ENCODE peak calls at places on chromosome 20, in four cellular contexts. W is HepG2, B is Panc1, Q is HCT116. T is an unnamed sample.

GRCh38 chr20:46348231-46348803 is 40.0 kb upstream of the CDH22 start:
- DNase-seq in Q (no peak), W (no peak), B (no peak), T (peak)

GRCh38 chr20:54220722-54221121 is 12.8 kb downstream of the PFDN4 start:
- DNase-seq in Q (no peak), W (no peak), B (no peak), T (no peak)

GRCh38 chr20:25269057-25269832 is 21.4 kb downstream of the PYGB start:
- DNase-seq in Q (no peak), W (no peak), B (no peak), T (no peak)

GRCh38 chr20:61417221-61417941 is 165.3 kb downstream of the CDH4 start:
- DNase-seq in W (no peak), Q (no peak), B (no peak), T (no peak)

GRCh38 chr20:59829415-59830106 is 103.9 kb downstream of the SYCP2 start:
- DNase-seq in B (no peak), W (no peak), Q (no peak), T (no peak)

GRCh38 chr20:45450097-45450818 is 19.3 kb upstream of the WFDC2 start:
- DNase-seq in W (peak), Q (peak), B (peak), T (peak)

GRCh38 chr20:17571967-17572638 is 2.2 kb downstream of the DSTN start:
- DNase-seq in W (no peak), B (no peak), Q (no peak), T (no peak)

GRCh38 chr20:41175201-41175651 is 37.9 kb downstream of the PLCG1 start:
- DNase-seq in Q (no peak), B (no peak), W (no peak), T (no peak)

GRCh38 chr20:63915471-63915870 is 20.5 kb downstream of the DNAJC5 start:
- DNase-seq in Q (no peak), B (no peak), W (no peak), T (no peak)

DNA sequence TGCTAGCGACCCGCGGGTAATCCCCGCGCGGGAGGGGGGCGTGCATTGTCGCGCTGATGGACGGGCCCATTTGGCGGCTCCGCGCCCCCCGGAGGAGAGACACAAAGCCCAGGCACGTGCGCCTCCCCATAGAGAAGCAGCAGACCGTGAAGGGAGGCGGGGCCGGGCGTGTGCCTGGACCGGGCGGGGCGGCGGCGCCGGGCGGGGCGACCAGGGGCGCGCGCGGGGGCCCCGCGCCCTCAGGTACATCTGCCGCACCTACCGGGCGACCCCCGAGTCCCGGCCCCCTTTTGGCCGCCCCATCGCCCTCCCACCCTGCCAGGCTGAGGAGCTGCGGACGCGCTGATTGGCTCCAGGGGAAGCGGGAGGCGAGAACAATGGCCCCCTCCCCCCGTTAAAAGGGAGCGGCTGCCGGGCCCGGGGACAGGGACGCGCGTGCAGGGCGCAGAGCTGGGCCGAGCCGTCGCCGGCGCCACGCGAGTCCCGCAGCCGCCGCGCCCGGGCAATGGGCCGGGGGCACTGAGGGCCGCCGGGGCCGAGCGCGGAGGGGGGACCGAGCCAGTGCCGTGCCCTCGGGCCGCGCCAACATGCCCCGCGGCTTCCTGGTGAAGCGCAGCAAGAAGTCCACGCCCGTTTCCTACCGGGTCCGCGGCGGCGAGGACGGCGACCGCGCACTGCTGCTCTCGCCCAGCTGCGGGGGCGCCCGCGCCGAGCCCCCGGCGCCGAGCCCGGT is at the start of gene INSM1:
- DNase-seq in B (no peak), W (no peak), Q (no peak), T (no peak)
- TF ChIP-seq TCF7L2 in B (no peak), W (no peak), Q (no peak), T (no peak)

DNA sequence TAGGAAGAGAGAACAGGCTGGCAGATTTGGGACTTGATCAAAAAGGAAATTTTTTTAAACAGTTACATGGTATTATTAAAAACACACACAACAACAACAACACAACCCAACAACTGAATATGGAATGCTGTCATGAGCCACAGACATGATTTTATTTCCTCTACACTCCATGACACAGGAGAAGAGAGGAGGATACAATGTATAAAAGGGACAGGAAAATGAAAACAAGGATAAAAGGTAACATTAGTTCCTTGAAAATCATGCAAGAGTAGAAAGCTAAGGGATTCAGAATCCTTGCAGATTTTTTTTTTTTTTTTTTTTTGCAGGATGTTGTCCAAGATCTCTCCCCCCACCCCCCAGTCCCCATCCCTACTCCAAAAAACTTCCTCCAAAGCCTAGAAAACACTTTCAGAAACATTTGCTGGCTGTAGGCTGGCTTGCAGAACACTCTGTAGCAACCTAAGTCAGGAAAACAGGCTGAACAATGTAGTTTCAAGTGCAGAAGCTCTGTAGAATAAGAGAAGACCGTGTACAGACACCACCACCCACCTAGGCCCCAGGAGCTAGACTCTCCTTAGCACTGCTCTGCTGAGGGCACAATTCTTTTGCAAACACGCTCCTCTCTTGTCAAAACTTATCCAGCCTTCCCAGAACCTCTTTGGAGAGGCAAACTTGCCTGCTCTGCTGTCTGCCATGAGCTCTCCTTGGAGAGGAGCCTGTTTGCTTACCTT is 845 bp downstream of the ZMYND8 start:
- DNase-seq in B (no peak), Q (no peak), W (no peak), T (no peak)
- TF ChIP-seq TCF7L2 in B (no peak), Q (no peak), W (no peak), T (no peak)

GRCh38 chr20:49186535-49187329 is 1.4 kb downstream of the STAU1 start:
- DNase-seq in W (peak), B (peak), Q (no peak), T (peak)
- TF ChIP-seq TCF7L2 in W (no peak), B (no peak), Q (no peak), T (no peak)

GRCh38 chr20:1163105-1163504 is 21.7 kb downstream of the TMEM74B start:
- DNase-seq in Q (no peak), W (no peak), B (no peak), T (no peak)
- TF ChIP-seq TCF7L2 in Q (no peak), W (no peak), B (no peak), T (no peak)

T was measured in K562.